ENCODE peak calls at places on chromosomes 5 and 9, in six cellular contexts. F is neural progenitor cell, E is adipocyte, G is psoas muscle, N is aorta, X is lower lobe of right lung. C is an unnamed sample. For H3K27me3 and H3K4me1, the result is how much of the 10 kb centered on the place peaks cover.

GRCh38 chr5:51382759-51383493 is at the start of gene ISL1:
- DNase-seq in F (peak), E (peak), G (peak), N (no peak), X (peak), C (no peak)

GRCh38 chr9:133895335-133895734 is 96.8 kb downstream of the VAV2 start:
- DNase-seq in F (no peak), E (no peak), G (no peak), N (no peak), X (no peak), C (no peak)

GRCh38 chr5:124790895-124791732 is 44.7 kb upstream of the ZNF608 start:
- DNase-seq in F (no peak), E (peak), G (no peak), N (no peak), X (no peak), C (no peak)

GRCh38 chr9:111094433-111095421 is 56.5 kb upstream of the LPAR1 start:
- DNase-seq in F (no peak), E (peak), G (no peak), N (no peak), X (no peak), C (no peak)

GRCh38 chr5:170434953-170435605 is 45.9 kb upstream of the KCNMB1 start:
- DNase-seq in F (peak), E (peak), G (peak), N (peak), X (peak), C (peak)

GRCh38 chr9:16023466-16023865 is 470.6 kb downstream of the CCDC171 start:
- DNase-seq in F (no peak), E (peak), G (no peak), N (no peak), X (no peak), C (no peak)

GRCh38 chr9:129021091-129021490 is 7.0 kb downstream of the SH3GLB2 start:
- DNase-seq in F (no peak), E (no peak), G (no peak), N (no peak), X (no peak), C (no peak)

GRCh38 chr9:27362447-27363210 is 65.7 kb upstream of the EQTN start:
- DNase-seq in F (no peak), E (no peak), G (no peak), N (no peak), X (no peak), C (no peak)

GRCh38 chr9:2271426-2271825 is 256.3 kb downstream of the SMARCA2 start:
- DNase-seq in F (no peak), E (no peak), G (no peak), N (no peak), X (no peak), C (no peak)

GRCh38 chr5:78706825-78707224 is 58.3 kb upstream of the LHFPL2 start:
- DNase-seq in F (no peak), E (no peak), G (no peak), N (no peak), X (no peak), C (no peak)

GRCh38 chr5:39200081-39200480 is 19.3 kb downstream of the FYB1 start:
- DNase-seq in F (no peak), E (no peak), G (no peak), N (no peak), X (no peak), C (no peak)

GRCh38 chr5:143078971-143079370 is 308.8 kb downstream of the ARHGAP26 start:
- DNase-seq in F (no peak), E (no peak), G (no peak), N (no peak), X (no peak), C (no peak)

GRCh38 chr5:98911221-98912040 is 17.4 kb downstream of the CHD1 start:
- DNase-seq in F (peak), E (peak), G (no peak), N (no peak), X (no peak), C (no peak)

GRCh38 chr9:69036319-69036718 is 767 bp downstream of the FXN start:
- DNase-seq in F (peak), E (no peak), G (no peak), N (no peak), X (no peak), C (no peak)

GRCh38 chr5:104513194-104513602 is 950.6 kb upstream of the NUDT12 start:
- DNase-seq in F (no peak), E (peak), G (no peak), N (no peak), X (no peak), C (no peak)

GRCh38 chr5:139690385-139691274 is 42.5 kb downstream of the CXXC5 start:
- DNase-seq in F (peak), E (peak), G (no peak), N (peak), X (no peak), C (no peak)

GRCh38 chr9:126519660-126520425 is 93.9 kb upstream of the LMX1B start:
- DNase-seq in F (no peak), E (no peak), G (no peak), N (peak), X (peak), C (no peak)
- H3K27me3 ChIP-seq in F (under half), E (half or more), G (under half), N (under half), X (half or more), C (under half)

DNA sequence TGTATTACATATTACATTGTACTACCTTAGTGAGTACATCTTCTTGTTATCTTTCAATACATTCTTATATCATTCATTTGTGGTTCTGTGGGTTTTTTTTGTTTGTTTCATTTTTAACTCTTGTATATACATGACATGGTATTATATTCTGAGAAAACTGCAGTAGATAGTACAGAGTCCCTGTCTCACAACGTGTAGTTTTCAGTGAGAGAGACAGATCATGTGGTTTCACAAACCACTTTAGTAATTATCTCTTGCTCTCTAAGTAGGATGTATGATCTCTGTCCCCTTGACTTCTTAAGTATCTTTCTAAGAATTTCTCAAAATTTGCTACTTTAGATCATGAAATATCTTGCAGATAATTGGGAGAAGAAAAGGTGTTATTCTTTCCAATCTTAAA is 745.9 kb upstream of the CDH9 start:
- DNase-seq in F (no peak), E (no peak), G (no peak), N (no peak), X (no peak), C (no peak)
- H3K4me1 ChIP-seq in F (under half), E (under half), G (under half), N (under half), X (under half), C (under half)

GRCh38 chr5:116778611-116779010 is 204.0 kb upstream of the SEMA6A start:
- DNase-seq in F (no peak), E (no peak), G (no peak), N (no peak), X (no peak), C (no peak)
- H3K4me3 ChIP-seq in F (no peak), E (no peak), G (no peak), N (no peak), X (no peak), C (no peak)

GRCh38 chr9:124488641-124489040 is 18.6 kb downstream of the NR5A1 start:
- DNase-seq in F (no peak), E (no peak), G (no peak), N (no peak), X (no peak), C (no peak)
- H3K27me3 ChIP-seq in F (under half), E (half or more), G (under half), N (under half), X (under half), C (under half)

GRCh38 chr5:53472720-53473510 is 7.5 kb upstream of the FST start:
- DNase-seq in F (no peak), E (no peak), G (no peak), N (no peak), X (no peak), C (no peak)
- H3K4me1 ChIP-seq in F (under half), E (under half), G (under half), N (under half), X (under half), C (under half)

GRCh38 chr5:73422164-73422563 is 26.4 kb downstream of the FOXD1 start:
- DNase-seq in F (no peak), E (no peak), G (no peak), N (no peak), X (no peak), C (no peak)

GRCh38 chr5:73426034-73426433 is 22.5 kb downstream of the FOXD1 start:
- DNase-seq in F (no peak), E (no peak), G (no peak), N (no peak), X (no peak), C (no peak)

GRCh38 chr5:73419414-73420390 is 28.9 kb downstream of the FOXD1 start:
- DNase-seq in F (peak), E (peak), G (peak), N (peak), X (no peak), C (no peak)

DNA sequence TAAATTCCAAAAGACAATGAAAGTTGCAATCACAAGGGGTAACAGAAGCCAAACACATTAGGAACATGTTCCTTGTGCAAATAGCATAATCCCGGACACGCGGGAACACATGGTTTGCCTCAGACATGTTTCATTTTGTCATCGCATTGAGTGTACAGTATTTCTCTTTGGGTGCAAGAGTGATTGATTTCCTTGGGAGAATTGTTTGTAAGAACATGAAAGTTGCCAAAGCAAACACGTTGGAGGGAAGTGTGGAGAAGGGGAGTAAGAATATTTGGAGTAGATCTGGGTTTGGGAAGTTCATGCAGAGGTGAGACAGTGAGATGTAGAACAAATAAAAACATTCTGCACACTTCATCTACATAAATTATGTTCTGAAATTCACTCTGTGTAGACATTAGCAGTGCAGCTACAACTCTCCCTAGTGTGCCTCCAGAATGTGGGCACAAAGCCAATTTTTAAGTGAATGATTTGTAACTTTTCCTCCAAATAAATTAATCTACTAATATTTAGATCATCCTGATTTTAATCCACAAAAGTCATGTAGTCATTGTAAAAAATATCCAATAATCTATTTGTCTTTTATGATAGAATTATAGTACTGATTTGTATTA is 24.0 kb downstream of the FOXD1 start:
- DNase-seq in F (no peak), E (no peak), G (no peak), N (no peak), X (no peak), C (no peak)
- H3K4me3 ChIP-seq in F (no peak), E (no peak), G (no peak), N (no peak), X (no peak), C (no peak)

GRCh38 chr9:96163141-96163540 is 138.8 kb downstream of the HSD17B3 start:
- DNase-seq in F (no peak), E (no peak), G (no peak), N (no peak), X (no peak), C (no peak)
- H3K27me3 ChIP-seq in F (under half), E (under half), G (under half), N (under half), X (under half), C (under half)

C was measured in iPS DF 6.9.